ENCODE peak calls at places on chromosomes 6 and 20, in nine cellular contexts. A, D, O, X, V, Y, N, Q and P are unnamed samples.

GRCh38 chr20:23242556-23243180 is 107.9 kb upstream of the NXT1 start:
- DNase-seq in V (no peak), O (no peak), Q (no peak), A (no peak), Y (no peak), X (no peak), D (no peak), N (no peak), P (no peak)

GRCh38 chr20:52972965-52973819 is 1.0 kb downstream of the TSHZ2 start:
- DNase-seq in V (peak; percentile 14), Y (peak; percentile 21), A (peak; percentile 56), Q (peak; percentile 12), N (peak; percentile 40), X (no peak), D (peak; percentile 11), O (no peak), P (peak; percentile 28)

GRCh38 chr20:4920131-4920530 is 81.2 kb downstream of the SLC23A2 start:
- DNase-seq in X (peak; percentile 36), V (no peak), D (no peak), Q (no peak), N (no peak), O (no peak), Y (no peak), A (no peak), P (no peak)

GRCh38 chr6:113564401-113565161 is 292.6 kb upstream of the MARCKS start:
- DNase-seq in X (peak; percentile 97), V (peak; percentile 86), A (peak; percentile 95), Q (peak; percentile 98), O (peak; percentile 56), N (peak; percentile 77), Y (peak; percentile 67), D (no peak), P (no peak)

GRCh38 chr6:33621396-33622388 is 570 bp downstream of the ITPR3 start:
- DNase-seq in A (peak; percentile 56), X (no peak), Q (no peak), V (peak; percentile 58), Y (peak; percentile 51), O (peak; percentile 34), D (peak; percentile 42), N (peak; percentile 60), P (no peak)

GRCh38 chr20:24933266-24933908 is 15.7 kb upstream of the CST7 start:
- DNase-seq in A (no peak), Y (no peak), O (no peak), X (no peak), N (no peak), Q (no peak), V (no peak), D (no peak), P (no peak)

GRCh38 chr6:84728602-84729001 is 35.8 kb downstream of the TBX18 start:
- DNase-seq in A (peak; percentile 47), Y (no peak), X (no peak), N (peak; percentile 14), V (no peak), O (peak; percentile 39), Q (peak; percentile 48), D (no peak), P (no peak)

GRCh38 chr6:109073344-109074235 is 21.1 kb downstream of the SESN1 start:
- DNase-seq in N (peak; percentile 77), O (peak; percentile 77), V (no peak), Y (no peak), A (peak; percentile 77), D (peak; percentile 61), X (peak; percentile 37), Q (peak; percentile 88), P (no peak)

GRCh38 chr6:30615958-30616810 is 859 bp downstream of the PPP1R10 start:
- DNase-seq in N (peak; percentile 37), X (no peak), O (peak; percentile 43), D (peak; percentile 42), Q (peak; percentile 56), V (no peak), A (peak; percentile 62), Y (no peak), P (no peak)

GRCh38 chr6:4402477-4402976 is 267.2 kb upstream of the ECI2 start:
- DNase-seq in O (peak; percentile 36), Q (peak; percentile 88), Y (peak; percentile 42), N (no peak), V (peak; percentile 38), A (peak; percentile 93), D (no peak), X (peak; percentile 86), P (no peak)

GRCh38 chr20:46582648-46583047 is 32.2 kb upstream of the OCSTAMP start:
- DNase-seq in A (no peak), V (no peak), N (no peak), X (no peak), Y (no peak), O (no peak), Q (no peak), D (no peak), P (no peak)

GRCh38 chr6:166617359-166617758 is 9.7 kb downstream of the RPS6KA2 start:
- DNase-seq in X (peak; percentile 57), A (no peak), V (no peak), Q (no peak), Y (no peak), N (no peak), O (no peak), D (no peak), P (no peak)

GRCh38 chr20:46293084-46293483 is 15.2 kb downstream of the CDH22 start:
- DNase-seq in N (peak; percentile 75), Y (no peak), O (peak; percentile 20), A (peak; percentile 58), D (no peak), V (no peak), X (peak; percentile 38), Q (peak; percentile 76), P (no peak)

GRCh38 chr20:5845686-5846651 is 95.8 kb downstream of the SHLD1 start:
- DNase-seq in O (no peak), A (peak; percentile 49), Q (peak; percentile 73), V (no peak), X (peak; percentile 18), D (no peak), Y (no peak), N (peak; percentile 25), P (no peak)

GRCh38 chr20:62766071-62766450 is 30.2 kb upstream of the MRGBP start:
- DNase-seq in X (no peak), O (no peak), V (no peak), D (no peak), Q (no peak), N (no peak), A (no peak), Y (peak; percentile 2), P (no peak)

GRCh38 chr6:25175216-25175615 is 104.0 kb upstream of the CARMIL1 start:
- DNase-seq in X (peak; percentile 77), Y (no peak), O (peak; percentile 51), A (no peak), N (peak; percentile 36), V (no peak), D (no peak), Q (peak; percentile 69), P (no peak)

GRCh38 chr6:10112871-10113584 is 301.8 kb downstream of the TFAP2A start:
- DNase-seq in N (no peak), D (no peak), A (no peak), V (no peak), X (no peak), Q (no peak), Y (no peak), O (no peak), P (no peak)

GRCh38 chr6:138410972-138411667 is 7.1 kb downstream of the HEBP2 start:
- DNase-seq in N (no peak), A (peak; percentile 85), D (no peak), Y (no peak), V (no peak), X (peak; percentile 58), Q (peak; percentile 45), O (peak; percentile 91), P (no peak)

GRCh38 chr6:34515473-34516387 is 40.4 kb downstream of the SPDEF start:
- DNase-seq in Q (no peak), D (no peak), V (peak; percentile 11), Y (no peak), X (no peak), A (no peak), N (no peak), O (no peak), P (no peak)

GRCh38 chr6:83558975-83559374 is 46.6 kb downstream of the PRSS35 start:
- DNase-seq in O (no peak), A (no peak), Y (no peak), Q (no peak), D (no peak), X (no peak), V (no peak), N (no peak), P (no peak)

GRCh38 chr6:61947311-61947970 is 338.6 kb downstream of the KHDRBS2 start:
- DNase-seq in D (no peak), A (no peak), X (no peak), O (no peak), N (no peak), Y (no peak), Q (no peak), V (no peak), P (no peak)
- H3K9me3 ChIP-seq in D (no peaks in the 10 kb centered on the region), A (no peaks in the 10 kb centered on the region), X (peaks cover 4% of the 10 kb centered on the region), O (peaks cover 1% of the 10 kb centered on the region), N (no peaks in the 10 kb centered on the region), Y (no peaks in the 10 kb centered on the region), Q (no peaks in the 10 kb centered on the region), V (peaks cover 7% of the 10 kb centered on the region), P (no peaks in the 10 kb centered on the region)

GRCh38 chr20:56195946-56196345 is 52.6 kb upstream of the MC3R start:
- DNase-seq in V (no peak), Q (no peak), N (no peak), D (no peak), A (no peak), X (no peak), O (no peak), Y (no peak), P (no peak)

GRCh38 chr20:56194042-56194441 is 54.5 kb upstream of the MC3R start:
- DNase-seq in A (no peak), Y (no peak), V (no peak), N (no peak), O (no peak), Q (no peak), D (no peak), X (no peak), P (no peak)
- H3K9me3 ChIP-seq in A (no peaks in the 10 kb centered on the region), Y (no peaks in the 10 kb centered on the region), V (peaks cover 3% of the 10 kb centered on the region), N (no peaks in the 10 kb centered on the region), O (peaks cover 4% of the 10 kb centered on the region), Q (no peaks in the 10 kb centered on the region), D (no peaks in the 10 kb centered on the region), X (no peaks in the 10 kb centered on the region), P (no peaks in the 10 kb centered on the region)

DNA sequence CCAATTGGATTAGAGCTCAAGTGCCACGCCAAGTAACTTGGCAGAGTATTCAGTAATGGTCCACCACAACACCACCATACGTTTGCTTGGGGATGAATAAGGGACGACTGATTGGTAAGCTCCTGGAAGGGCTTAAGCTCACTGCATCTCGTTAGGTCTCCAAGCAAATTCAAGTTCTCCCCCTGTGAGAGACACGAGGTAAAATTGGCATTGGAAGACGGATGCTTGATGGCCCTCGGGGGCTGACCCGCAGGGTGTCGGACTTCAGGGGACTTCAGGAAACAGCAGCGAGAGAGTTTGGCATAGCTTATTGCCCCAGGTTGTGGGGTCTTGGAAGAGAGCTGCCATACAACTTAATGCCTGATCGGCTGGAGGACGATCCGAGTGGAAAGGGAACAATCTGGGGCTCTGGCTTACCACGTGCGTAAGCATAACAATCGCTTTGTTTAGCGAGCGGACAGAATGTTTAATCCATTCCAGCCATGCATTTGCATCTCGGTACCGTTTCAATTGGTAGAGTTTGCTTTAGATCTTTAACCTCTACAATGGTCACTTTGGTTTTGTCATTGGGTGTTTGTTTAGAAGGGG is 4.8 kb upstream of the ZNFX1 start:
- DNase-seq in X (no peak), Q (no peak), D (no peak), N (no peak), V (no peak), O (no peak), Y (no peak), A (peak; percentile 18), P (no peak)
- H3K9me3 ChIP-seq in X (peaks cover 22% of the 10 kb centered on the region), Q (no peaks in the 10 kb centered on the region), D (peaks cover 54% of the 10 kb centered on the region), N (no peaks in the 10 kb centered on the region), V (peaks cover 64% of the 10 kb centered on the region), O (no peaks in the 10 kb centered on the region), Y (peaks cover 15% of the 10 kb centered on the region), A (no peaks in the 10 kb centered on the region), P (peaks cover 77% of the 10 kb centered on the region)

GRCh38 chr6:334536-334935 is 42.2 kb downstream of the DUSP22 start:
- DNase-seq in N (no peak), D (no peak), Y (no peak), O (no peak), X (no peak), A (no peak), V (no peak), Q (no peak), P (no peak)
- H3K9me3 ChIP-seq in N (no peaks in the 10 kb centered on the region), D (no peaks in the 10 kb centered on the region), Y (no peaks in the 10 kb centered on the region), O (no peaks in the 10 kb centered on the region), X (no peaks in the 10 kb centered on the region), A (no peaks in the 10 kb centered on the region), V (no peaks in the 10 kb centered on the region), Q (no peaks in the 10 kb centered on the region), P (no peaks in the 10 kb centered on the region)